ENCODE peak calls at places on chromosomes 13 and 19, in ten cellular contexts. C, G, B, Z, P, W, F, K, O and T are unnamed samples.

GRCh38 chr19:28488006-28488405 is 724.9 kb downstream of the UQCRFS1 start:
- DNase-seq in B (no peak), F (no peak), O (no peak), P (no peak), K (no peak), Z (no peak), C (no peak), W (no peak), G (no peak), T (no peak)

GRCh38 chr13:32086791-32087441 is 55.3 kb downstream of the FRY start:
- DNase-seq in W (no peak), C (no peak), K (no peak), G (no peak), O (no peak), B (no peak), Z (peak), P (no peak), F (no peak), T (no peak)

GRCh38 chr19:57813919-57814504 is 701 bp downstream of the ZNF552 start:
- DNase-seq in P (no peak), O (no peak), Z (peak), G (no peak), W (peak), K (no peak), B (no peak), C (no peak), F (no peak), T (no peak)

GRCh38 chr19:48571378-48572162 is 19.6 kb downstream of the SULT2B1 start:
- DNase-seq in W (no peak), F (no peak), K (no peak), C (no peak), B (no peak), O (no peak), G (no peak), P (no peak), Z (no peak), T (no peak)

GRCh38 chr19:49592486-49593232 is 1.7 kb downstream of the PRR12 start:
- DNase-seq in G (no peak), W (peak), Z (peak), F (no peak), B (no peak), K (no peak), O (peak), P (peak), C (no peak), T (no peak)

GRCh38 chr13:35475960-35476943 is at the start of gene MAB21L1:
- DNase-seq in O (no peak), Z (peak), G (no peak), C (no peak), F (no peak), K (peak), P (no peak), B (no peak), W (peak), T (peak)

GRCh38 chr13:43687038-43687437 is 99.7 kb downstream of the ENOX1 start:
- DNase-seq in B (no peak), O (no peak), P (no peak), F (no peak), W (no peak), C (no peak), G (no peak), K (no peak), Z (no peak), T (no peak)

GRCh38 chr13:25847145-25847544 is 204.7 kb downstream of the SHISA2 start:
- DNase-seq in F (no peak), G (no peak), O (no peak), B (no peak), Z (no peak), C (no peak), W (peak), K (no peak), P (no peak), T (no peak)

GRCh38 chr19:18172331-18173053 is 1.1 kb upstream of the IFI30 start:
- DNase-seq in P (no peak), Z (no peak), C (no peak), O (no peak), W (no peak), B (no peak), K (no peak), F (no peak), G (no peak), T (no peak)

GRCh38 chr13:110400786-110401533 is 93.9 kb downstream of the COL4A2 start:
- DNase-seq in G (no peak), F (no peak), P (no peak), C (no peak), O (no peak), Z (peak), B (no peak), W (no peak), K (no peak), T (no peak)

GRCh38 chr13:66875264-66875663 is 354.9 kb downstream of the PCDH9 start:
- DNase-seq in G (no peak), B (no peak), F (no peak), P (no peak), C (no peak), Z (no peak), K (no peak), O (no peak), W (no peak), T (no peak)